ENCODE peak calls at places on chromosomes 16 and 17, in five cellular contexts. One of them, this sample, is unnamed.

GRCh38 chr17:44095647-44096496 is 25.3 kb downstream of the G6PC3 start:
- DNase-seq in HFF-Myc: peak; percentile 80
- DNase-seq in tibial nerve: no peak
- DNase-seq in B cell: no peak
- DNase-seq in omental fat pad: no peak
- DNase-seq in this sample: peak; percentile 52

GRCh38 chr17:49210158-49211029 is at the start of the genes ABI3 and GNGT2:
- DNase-seq in HFF-Myc: no peak
- DNase-seq in tibial nerve: no peak
- DNase-seq in B cell: peak; percentile 83
- DNase-seq in omental fat pad: no peak
- DNase-seq in this sample: no peak

GRCh38 chr17:47686276-47686635 is 7.7 kb upstream of the TBKBP1 start:
- DNase-seq in HFF-Myc: no peak
- DNase-seq in tibial nerve: no peak
- DNase-seq in B cell: no peak
- DNase-seq in omental fat pad: no peak
- DNase-seq in this sample: no peak

GRCh38 chr17:82202981-82203380 is 9.7 kb downstream of the CCDC57 start:
- DNase-seq in HFF-Myc: no peak
- DNase-seq in tibial nerve: no peak
- DNase-seq in B cell: no peak
- DNase-seq in omental fat pad: no peak
- DNase-seq in this sample: no peak

GRCh38 chr16:58493756-58494431 is 6.0 kb upstream of the NDRG4 start:
- DNase-seq in HFF-Myc: no peak
- DNase-seq in tibial nerve: no peak
- DNase-seq in B cell: no peak
- DNase-seq in omental fat pad: no peak
- DNase-seq in this sample: no peak

GRCh38 chr17:4998027-4998665 is 396 bp downstream of the KIF1C start:
- DNase-seq in HFF-Myc: no peak
- DNase-seq in tibial nerve: no peak
- DNase-seq in B cell: no peak
- DNase-seq in omental fat pad: no peak
- DNase-seq in this sample: peak; percentile 64

GRCh38 chr17:79036609-79037008 is 12.6 kb downstream of the C1QTNF1 start:
- DNase-seq in HFF-Myc: peak; percentile 76
- DNase-seq in tibial nerve: no peak
- DNase-seq in B cell: no peak
- DNase-seq in omental fat pad: no peak
- DNase-seq in this sample: no peak

GRCh38 chr16:30969246-30969842 is 11.8 kb downstream of the SETD1A start:
- DNase-seq in HFF-Myc: no peak
- DNase-seq in tibial nerve: no peak
- DNase-seq in B cell: no peak
- DNase-seq in omental fat pad: no peak
- DNase-seq in this sample: no peak

GRCh38 chr17:62700964-62701705 is 73.7 kb downstream of the MRC2 start:
- DNase-seq in HFF-Myc: no peak
- DNase-seq in tibial nerve: no peak
- DNase-seq in B cell: no peak
- DNase-seq in omental fat pad: no peak
- DNase-seq in this sample: no peak

GRCh38 chr17:61410555-61411089 is 11.0 kb downstream of the TBX2 start:
- DNase-seq in HFF-Myc: no peak
- DNase-seq in tibial nerve: peak; percentile 78
- DNase-seq in B cell: peak; percentile 87
- DNase-seq in omental fat pad: no peak
- DNase-seq in this sample: peak; percentile 81

GRCh38 chr16:34078697-34079096 is 619.3 kb downstream of the TP53TG3F start:
- DNase-seq in HFF-Myc: peak; percentile 0
- DNase-seq in tibial nerve: no peak
- DNase-seq in B cell: no peak
- DNase-seq in omental fat pad: no peak
- DNase-seq in this sample: no peak

GRCh38 chr17:51948128-51948527 is 210.4 kb downstream of the CA10 start:
- DNase-seq in HFF-Myc: no peak
- DNase-seq in tibial nerve: no peak
- DNase-seq in B cell: no peak
- DNase-seq in omental fat pad: no peak
- DNase-seq in this sample: no peak

GRCh38 chr16:30377812-30378235 is 3.2 kb downstream of the MYL11 start:
- DNase-seq in HFF-Myc: peak; percentile 72
- DNase-seq in tibial nerve: peak; percentile 93
- DNase-seq in B cell: peak; percentile 87
- DNase-seq in omental fat pad: peak; percentile 79
- DNase-seq in this sample: no peak

GRCh38 chr17:7014261-7014994 is 2.0 kb downstream of the RNASEK start:
- DNase-seq in HFF-Myc: peak; percentile 71
- DNase-seq in tibial nerve: peak; percentile 96
- DNase-seq in B cell: peak; percentile 96
- DNase-seq in omental fat pad: peak; percentile 90
- DNase-seq in this sample: peak; percentile 96
- TF ChIP-seq CTCF in HFF-Myc: peak; percentile 36
- TF ChIP-seq CTCF in tibial nerve: peak; percentile 89
- TF ChIP-seq CTCF in B cell: peak; percentile 76
- TF ChIP-seq CTCF in omental fat pad: no peak
- TF ChIP-seq CTCF in this sample: peak; percentile 88

DNA sequence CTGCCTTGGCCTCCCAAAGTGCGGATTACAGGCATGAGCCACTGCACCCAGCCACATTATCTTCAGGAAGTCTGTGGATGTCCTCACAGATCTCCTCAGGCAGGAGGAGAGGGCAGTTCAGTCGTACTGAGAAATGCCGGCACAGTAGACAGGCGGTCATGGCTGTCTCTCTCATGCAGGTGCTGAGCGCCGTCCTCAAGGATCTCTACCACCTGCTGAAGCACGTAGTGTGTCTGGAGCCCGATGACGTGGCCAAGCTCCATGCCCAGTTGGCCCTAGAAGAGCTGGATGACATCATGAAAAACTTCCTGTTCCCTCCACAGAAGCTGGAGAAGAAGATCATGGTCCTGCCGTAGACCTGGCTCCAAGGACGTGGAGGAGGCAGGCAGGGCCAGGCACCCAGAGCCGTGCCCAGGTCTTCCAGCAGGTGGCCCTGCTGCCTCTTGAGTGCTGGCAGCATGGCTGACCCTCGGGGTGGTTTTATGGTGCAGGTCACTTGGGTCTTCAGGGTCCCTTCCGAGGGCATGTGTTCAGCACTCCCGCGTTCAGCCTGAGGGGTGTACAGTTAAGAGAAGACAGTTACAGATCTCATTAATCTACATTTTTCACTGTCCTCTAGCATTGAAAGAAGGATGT is 22.0 kb upstream of the HAS3 start:
- DNase-seq in HFF-Myc: no peak
- DNase-seq in tibial nerve: no peak
- DNase-seq in B cell: no peak
- DNase-seq in omental fat pad: no peak
- DNase-seq in this sample: no peak
- TF ChIP-seq CTCF in HFF-Myc: peak; percentile 8
- TF ChIP-seq CTCF in tibial nerve: no peak
- TF ChIP-seq CTCF in B cell: no peak
- TF ChIP-seq CTCF in omental fat pad: no peak
- TF ChIP-seq CTCF in this sample: no peak

DNA sequence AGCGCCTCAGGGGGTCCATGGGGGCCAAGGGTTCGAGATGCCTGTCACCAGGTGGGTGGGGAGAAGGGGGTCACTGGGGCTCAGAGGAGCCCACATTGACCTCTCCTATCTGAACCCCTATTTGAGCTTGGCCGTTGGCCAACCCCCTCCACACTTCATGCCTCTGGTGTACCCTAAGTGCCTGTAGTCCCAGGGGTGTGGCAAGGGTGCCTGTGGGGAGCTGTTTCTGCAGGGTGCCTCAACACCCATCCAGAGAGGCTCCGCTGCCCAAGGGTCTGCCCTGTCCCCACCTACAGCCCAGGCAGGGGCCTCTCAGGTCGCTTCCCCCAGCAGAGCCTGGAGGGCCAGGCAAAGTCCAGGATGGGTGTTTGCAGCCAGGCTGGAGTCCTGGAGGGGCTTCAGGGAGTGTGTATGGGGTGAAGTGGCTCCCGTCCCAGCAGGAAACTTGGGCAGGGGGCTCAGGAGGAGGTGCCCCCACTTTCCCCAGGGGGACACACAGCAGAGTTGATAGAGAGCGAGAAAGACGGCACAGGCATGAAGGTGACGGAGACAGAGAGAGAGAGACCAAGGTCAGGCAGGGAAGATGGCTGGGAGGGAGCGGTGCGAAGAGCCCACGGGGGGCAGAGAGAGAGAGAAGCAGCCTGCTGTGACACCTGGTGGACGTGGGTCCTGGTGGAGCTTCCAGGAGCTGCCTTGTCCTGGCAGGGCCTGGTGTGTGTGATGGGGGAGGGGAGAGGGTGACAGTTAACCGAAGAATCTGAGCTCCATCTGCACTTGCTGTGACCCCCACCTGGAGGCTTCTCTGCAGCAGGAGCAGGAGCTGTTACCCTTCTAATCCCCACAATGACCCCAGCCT is at the start of gene SEPTIN12:
- DNase-seq in HFF-Myc: no peak
- DNase-seq in tibial nerve: no peak
- DNase-seq in B cell: no peak
- DNase-seq in omental fat pad: no peak
- DNase-seq in this sample: no peak
- TF ChIP-seq CTCF in HFF-Myc: no peak
- TF ChIP-seq CTCF in tibial nerve: no peak
- TF ChIP-seq CTCF in B cell: no peak
- TF ChIP-seq CTCF in omental fat pad: no peak
- TF ChIP-seq CTCF in this sample: no peak

DNA sequence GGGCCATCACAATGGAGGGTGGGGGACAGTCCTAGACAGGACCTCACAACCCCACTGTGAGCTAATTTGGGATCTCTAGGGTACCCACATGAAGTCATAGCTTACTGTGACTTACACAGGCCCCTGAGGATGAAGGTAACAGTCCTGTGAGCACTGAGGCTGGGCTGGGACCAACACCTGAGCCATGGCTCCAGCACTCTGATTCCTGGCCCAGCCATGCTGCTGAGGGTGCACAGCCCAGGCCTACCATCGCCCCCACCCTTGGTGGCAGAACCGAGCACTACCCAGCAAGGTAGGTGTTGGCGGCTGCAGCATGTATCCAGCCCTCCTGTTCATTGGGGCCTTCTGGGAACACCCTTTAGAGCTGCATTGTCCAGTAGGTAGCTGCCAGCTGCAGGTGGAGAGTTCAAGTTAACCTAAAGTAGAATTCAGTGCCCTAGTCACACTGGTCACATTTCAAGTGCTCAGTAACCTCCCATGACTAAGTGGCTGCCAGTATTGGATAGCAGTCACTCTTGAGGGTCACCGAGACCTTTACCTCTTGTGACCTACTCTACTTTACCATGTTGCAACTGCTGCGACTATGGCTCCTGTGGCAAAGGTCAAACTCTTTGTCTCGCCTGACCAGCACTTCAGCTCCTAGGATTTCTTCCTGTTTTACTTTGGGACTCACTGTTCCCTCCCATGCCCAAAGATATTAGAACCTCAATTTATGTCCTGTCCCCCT is 11.6 kb downstream of the AKAP1 start:
- DNase-seq in HFF-Myc: no peak
- DNase-seq in tibial nerve: no peak
- DNase-seq in B cell: no peak
- DNase-seq in omental fat pad: no peak
- DNase-seq in this sample: no peak
- TF ChIP-seq CTCF in HFF-Myc: no peak
- TF ChIP-seq CTCF in tibial nerve: no peak
- TF ChIP-seq CTCF in B cell: no peak
- TF ChIP-seq CTCF in omental fat pad: no peak
- TF ChIP-seq CTCF in this sample: no peak